ENCODE peak calls at places on chromosomes 11 and 22, in five cellular contexts. One of them, this sample, is unnamed.

GRCh38 chr11:73072935-73073481 is 69.1 kb downstream of the FCHSD2 start:
- DNase-seq in HCT116: no peak
- DNase-seq in K562: no peak
- DNase-seq in GM12878: peak
- DNase-seq in SK-N-SH: no peak
- DNase-seq in this sample: no peak

GRCh38 chr11:290621-291231 is 1.8 kb downstream of the PGGHG start:
- DNase-seq in HCT116: no peak
- DNase-seq in K562: no peak
- DNase-seq in GM12878: no peak
- DNase-seq in SK-N-SH: no peak
- DNase-seq in this sample: no peak

GRCh38 chr11:101113540-101113939 is 16.1 kb downstream of the PGR start:
- DNase-seq in HCT116: no peak
- DNase-seq in K562: no peak
- DNase-seq in GM12878: no peak
- DNase-seq in SK-N-SH: no peak
- DNase-seq in this sample: no peak

GRCh38 chr11:8263769-8264410 is at the start of gene LMO1:
- DNase-seq in HCT116: peak
- DNase-seq in K562: peak
- DNase-seq in GM12878: no peak
- DNase-seq in SK-N-SH: peak
- DNase-seq in this sample: peak

GRCh38 chr11:60985501-60985900 is 14.0 kb downstream of the CD6 start:
- DNase-seq in HCT116: no peak
- DNase-seq in K562: no peak
- DNase-seq in GM12878: no peak
- DNase-seq in SK-N-SH: no peak
- DNase-seq in this sample: no peak

GRCh38 chr11:5679811-5680210 is 5.1 kb downstream of the TRIM5 start:
- DNase-seq in HCT116: no peak
- DNase-seq in K562: no peak
- DNase-seq in GM12878: no peak
- DNase-seq in SK-N-SH: no peak
- DNase-seq in this sample: no peak

GRCh38 chr11:62539238-62539925 is 7.2 kb downstream of the AHNAK start:
- DNase-seq in HCT116: no peak
- DNase-seq in K562: peak
- DNase-seq in GM12878: no peak
- DNase-seq in SK-N-SH: peak
- DNase-seq in this sample: no peak

GRCh38 chr11:69657911-69658605 is 17.1 kb downstream of the LTO1 start:
- DNase-seq in HCT116: no peak
- DNase-seq in K562: no peak
- DNase-seq in GM12878: no peak
- DNase-seq in SK-N-SH: peak
- DNase-seq in this sample: peak

GRCh38 chr11:72924568-72925190 is 110.5 kb downstream of the ATG16L2 start:
- DNase-seq in HCT116: peak
- DNase-seq in K562: no peak
- DNase-seq in GM12878: peak
- DNase-seq in SK-N-SH: peak
- DNase-seq in this sample: peak

GRCh38 chr11:74255741-74256369 is 55.6 kb downstream of the P4HA3 start:
- DNase-seq in HCT116: peak
- DNase-seq in K562: peak
- DNase-seq in GM12878: no peak
- DNase-seq in SK-N-SH: peak
- DNase-seq in this sample: peak

GRCh38 chr11:16252373-16252772 is 104.0 kb downstream of the SOX6 start:
- DNase-seq in HCT116: no peak
- DNase-seq in K562: no peak
- DNase-seq in GM12878: no peak
- DNase-seq in SK-N-SH: peak
- DNase-seq in this sample: peak

DNA sequence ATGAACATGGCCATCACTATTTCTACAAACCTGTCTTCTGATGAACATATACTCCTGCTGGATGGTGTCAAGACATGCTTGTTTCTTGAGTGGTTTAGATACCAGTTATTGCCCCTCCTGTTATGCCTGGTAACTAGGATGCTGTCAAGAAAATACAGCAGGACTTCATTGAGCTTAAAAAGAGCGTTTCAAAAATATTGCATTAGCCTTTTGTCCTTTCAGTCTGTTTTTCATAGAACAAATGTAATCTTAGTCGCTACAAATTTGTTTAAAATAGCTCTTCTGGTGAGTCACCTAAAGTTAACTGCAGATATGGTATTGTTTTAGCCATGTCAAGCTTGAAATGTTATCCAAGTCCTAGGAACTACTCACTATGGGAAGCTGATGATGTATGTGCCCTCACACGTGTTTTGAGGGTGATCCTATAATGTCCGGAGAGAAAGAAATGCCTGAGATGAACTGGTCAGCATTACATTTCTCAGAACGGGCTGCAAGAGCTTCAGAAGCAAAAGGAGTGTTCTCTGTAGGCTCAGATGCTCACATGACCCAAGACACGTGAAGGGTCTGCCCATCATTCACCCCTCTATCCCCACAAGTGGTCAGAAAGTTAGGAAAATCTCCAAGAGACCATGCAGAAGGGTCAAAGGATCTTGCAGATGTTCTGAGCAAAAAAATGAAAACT is 20.7 kb downstream of the ADM start:
- DNase-seq in HCT116: no peak
- DNase-seq in K562: no peak
- DNase-seq in GM12878: no peak
- DNase-seq in SK-N-SH: no peak
- DNase-seq in this sample: no peak
- TF ChIP-seq ZBTB33 in HCT116: no peak
- TF ChIP-seq ZBTB33 in K562: no peak
- TF ChIP-seq ZBTB33 in GM12878: no peak
- TF ChIP-seq ZBTB33 in SK-N-SH: no peak
- TF ChIP-seq ZBTB33 in this sample: no peak

GRCh38 chr11:104523611-104524010 is 359.7 kb upstream of the PDGFD start:
- DNase-seq in HCT116: no peak
- DNase-seq in K562: no peak
- DNase-seq in GM12878: no peak
- DNase-seq in SK-N-SH: no peak
- DNase-seq in this sample: no peak

GRCh38 chr11:104524276-104524675 is 360.3 kb upstream of the PDGFD start:
- DNase-seq in HCT116: no peak
- DNase-seq in K562: no peak
- DNase-seq in GM12878: no peak
- DNase-seq in SK-N-SH: no peak
- DNase-seq in this sample: no peak

GRCh38 chr11:104529213-104529612 is 365.3 kb upstream of the PDGFD start:
- DNase-seq in HCT116: no peak
- DNase-seq in K562: no peak
- DNase-seq in GM12878: no peak
- DNase-seq in SK-N-SH: no peak
- DNase-seq in this sample: no peak

GRCh38 chr11:104525416-104525815 is 361.5 kb upstream of the PDGFD start:
- DNase-seq in HCT116: no peak
- DNase-seq in K562: no peak
- DNase-seq in GM12878: no peak
- DNase-seq in SK-N-SH: no peak
- DNase-seq in this sample: no peak

GRCh38 chr11:104526006-104526405 is 362.1 kb upstream of the PDGFD start:
- DNase-seq in HCT116: no peak
- DNase-seq in K562: no peak
- DNase-seq in GM12878: no peak
- DNase-seq in SK-N-SH: no peak
- DNase-seq in this sample: no peak
- TF ChIP-seq ZBTB33 in HCT116: no peak
- TF ChIP-seq ZBTB33 in K562: no peak
- TF ChIP-seq ZBTB33 in GM12878: no peak
- TF ChIP-seq ZBTB33 in SK-N-SH: no peak
- TF ChIP-seq ZBTB33 in this sample: no peak

GRCh38 chr11:76589477-76589876 is 81.1 kb downstream of the LRRC32 start:
- DNase-seq in HCT116: no peak
- DNase-seq in K562: no peak
- DNase-seq in GM12878: no peak
- DNase-seq in SK-N-SH: peak
- DNase-seq in this sample: no peak

GRCh38 chr11:76591416-76591815 is 79.1 kb downstream of the LRRC32 start:
- DNase-seq in HCT116: no peak
- DNase-seq in K562: no peak
- DNase-seq in GM12878: no peak
- DNase-seq in SK-N-SH: no peak
- DNase-seq in this sample: no peak

GRCh38 chr11:76589945-76590630 is 80.5 kb downstream of the LRRC32 start:
- DNase-seq in HCT116: no peak
- DNase-seq in K562: no peak
- DNase-seq in GM12878: no peak
- DNase-seq in SK-N-SH: no peak
- DNase-seq in this sample: no peak

GRCh38 chr11:76592025-76592914 is 78.3 kb downstream of the LRRC32 start:
- DNase-seq in HCT116: no peak
- DNase-seq in K562: no peak
- DNase-seq in GM12878: no peak
- DNase-seq in SK-N-SH: no peak
- DNase-seq in this sample: no peak

GRCh38 chr11:76590631-76590950 is 80.0 kb downstream of the LRRC32 start:
- DNase-seq in HCT116: no peak
- DNase-seq in K562: no peak
- DNase-seq in GM12878: no peak
- DNase-seq in SK-N-SH: no peak
- DNase-seq in this sample: no peak
- TF ChIP-seq ZBTB33 in HCT116: no peak
- TF ChIP-seq ZBTB33 in K562: no peak
- TF ChIP-seq ZBTB33 in GM12878: no peak
- TF ChIP-seq ZBTB33 in SK-N-SH: no peak
- TF ChIP-seq ZBTB33 in this sample: no peak

DNA sequence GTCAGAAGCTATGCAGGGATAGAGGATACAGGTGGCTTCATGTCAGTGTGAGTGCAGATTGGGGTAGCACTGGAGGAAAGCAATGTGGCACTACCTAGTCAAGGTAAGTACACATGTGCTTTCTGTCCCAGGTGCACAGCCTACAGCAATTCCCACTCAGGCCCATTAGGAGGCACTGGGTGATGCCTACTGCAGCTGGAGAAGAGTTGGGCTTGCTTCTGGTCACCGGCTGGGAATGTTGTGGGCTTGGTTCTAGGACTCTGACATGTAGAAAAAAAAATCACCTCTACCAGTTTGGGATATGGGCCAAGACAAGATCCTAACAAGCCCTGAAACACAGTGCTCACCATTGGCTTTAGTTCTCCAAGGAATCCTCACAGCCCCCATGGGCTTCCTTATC is 69.7 kb downstream of the TENM4 start:
- DNase-seq in HCT116: no peak
- DNase-seq in K562: no peak
- DNase-seq in GM12878: no peak
- DNase-seq in SK-N-SH: no peak
- DNase-seq in this sample: no peak
- TF ChIP-seq ZBTB33 in HCT116: no peak
- TF ChIP-seq ZBTB33 in K562: no peak
- TF ChIP-seq ZBTB33 in GM12878: no peak
- TF ChIP-seq ZBTB33 in SK-N-SH: no peak
- TF ChIP-seq ZBTB33 in this sample: no peak

DNA sequence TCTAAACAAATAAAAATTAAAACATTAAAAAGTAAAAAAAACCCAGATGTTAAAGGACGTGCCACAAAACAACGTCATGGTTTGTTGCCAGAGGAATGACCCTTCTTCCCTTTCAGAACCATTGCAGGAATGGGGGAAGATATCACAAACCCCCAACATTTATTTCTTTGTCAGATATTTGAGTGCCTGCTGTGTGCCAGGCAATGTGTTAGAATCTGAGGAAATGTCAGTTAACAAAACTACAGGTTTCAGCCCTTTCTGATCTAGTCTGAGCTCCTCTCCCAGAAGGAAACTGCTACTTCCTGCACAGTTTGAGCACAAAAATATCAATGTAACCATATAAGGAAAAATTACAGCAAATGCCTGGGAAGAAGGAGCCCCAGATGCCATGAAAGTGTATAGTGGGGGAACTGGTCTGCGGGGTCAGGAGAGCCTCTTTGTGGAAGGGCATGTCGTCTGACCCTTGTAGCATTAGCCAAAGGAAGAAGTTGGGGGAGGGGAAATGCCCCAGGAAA is 7.1 kb upstream of the NHERF4 start:
- DNase-seq in HCT116: no peak
- DNase-seq in K562: no peak
- DNase-seq in GM12878: no peak
- DNase-seq in SK-N-SH: no peak
- DNase-seq in this sample: no peak
- TF ChIP-seq ZBTB33 in HCT116: no peak
- TF ChIP-seq ZBTB33 in K562: no peak
- TF ChIP-seq ZBTB33 in GM12878: no peak
- TF ChIP-seq ZBTB33 in SK-N-SH: no peak
- TF ChIP-seq ZBTB33 in this sample: no peak

GRCh38 chr22:31616315-31616980 is 45.6 kb downstream of the PISD start:
- DNase-seq in HCT116: no peak
- DNase-seq in K562: no peak
- DNase-seq in GM12878: no peak
- DNase-seq in SK-N-SH: no peak
- DNase-seq in this sample: peak
- TF ChIP-seq ZBTB33 in HCT116: no peak
- TF ChIP-seq ZBTB33 in K562: no peak
- TF ChIP-seq ZBTB33 in GM12878: no peak
- TF ChIP-seq ZBTB33 in SK-N-SH: no peak
- TF ChIP-seq ZBTB33 in this sample: peak

GRCh38 chr11:94067010-94067409 is 45.9 kb downstream of the HEPHL1 start:
- DNase-seq in HCT116: no peak
- DNase-seq in K562: no peak
- DNase-seq in GM12878: no peak
- DNase-seq in SK-N-SH: no peak
- DNase-seq in this sample: no peak

GRCh38 chr11:94068764-94069163 is 47.6 kb downstream of the HEPHL1 start:
- DNase-seq in HCT116: no peak
- DNase-seq in K562: no peak
- DNase-seq in GM12878: no peak
- DNase-seq in SK-N-SH: no peak
- DNase-seq in this sample: no peak
- TF ChIP-seq ZBTB33 in HCT116: no peak
- TF ChIP-seq ZBTB33 in K562: no peak
- TF ChIP-seq ZBTB33 in GM12878: no peak
- TF ChIP-seq ZBTB33 in SK-N-SH: no peak
- TF ChIP-seq ZBTB33 in this sample: no peak

GRCh38 chr22:32752326-32752725 is 49.2 kb upstream of the TIMP3 start:
- DNase-seq in HCT116: no peak
- DNase-seq in K562: no peak
- DNase-seq in GM12878: no peak
- DNase-seq in SK-N-SH: no peak
- DNase-seq in this sample: no peak
- TF ChIP-seq ZBTB33 in HCT116: no peak
- TF ChIP-seq ZBTB33 in K562: no peak
- TF ChIP-seq ZBTB33 in GM12878: no peak
- TF ChIP-seq ZBTB33 in SK-N-SH: no peak
- TF ChIP-seq ZBTB33 in this sample: no peak

GRCh38 chr22:20130319-20130718 is 1.3 kb upstream of the ZDHHC8 start:
- DNase-seq in HCT116: no peak
- DNase-seq in K562: no peak
- DNase-seq in GM12878: no peak
- DNase-seq in SK-N-SH: no peak
- DNase-seq in this sample: no peak
- TF ChIP-seq ZBTB33 in HCT116: no peak
- TF ChIP-seq ZBTB33 in K562: no peak
- TF ChIP-seq ZBTB33 in GM12878: no peak
- TF ChIP-seq ZBTB33 in SK-N-SH: no peak
- TF ChIP-seq ZBTB33 in this sample: no peak

This sample was measured in HepG2.